ENCODE peak calls at places on chromosomes 12 and 14, in ten cellular contexts. W, N, R, E, Z, U, F, L, Q and K are unnamed samples.

GRCh38 chr12:81683881-81684280 is 75.3 kb downstream of the PPFIA2 start:
- DNase-seq in W (no peak), E (no peak), Q (no peak), N (no peak), Z (no peak), R (no peak), U (no peak), F (no peak), L (no peak), K (no peak)

GRCh38 chr14:103404920-103405319 is 19.7 kb downstream of the MARK3 start:
- DNase-seq in Q (no peak), F (peak), U (peak), R (no peak), L (no peak), N (no peak), W (peak), E (no peak), Z (no peak), K (peak)

GRCh38 chr12:66035289-66035961 is 95.1 kb downstream of the LLPH start:
- DNase-seq in U (peak), Q (no peak), F (no peak), W (no peak), E (no peak), L (peak), N (no peak), R (peak), Z (peak), K (no peak)

GRCh38 chr12:93518725-93519124 is 51.4 kb downstream of the MRPL42 start:
- DNase-seq in Q (no peak), R (no peak), E (no peak), Z (no peak), N (no peak), W (no peak), U (peak), L (no peak), F (peak), K (no peak)

GRCh38 chr12:90170740-90171139 is 462.1 kb upstream of the ATP2B1 start:
- DNase-seq in U (no peak), W (no peak), F (no peak), R (no peak), Q (no peak), Z (no peak), L (no peak), E (no peak), N (no peak), K (no peak)

GRCh38 chr12:54765652-54766051 is 88.7 kb upstream of the MUCL1 start:
- DNase-seq in L (no peak), Z (no peak), E (no peak), U (no peak), R (no peak), F (no peak), Q (no peak), W (no peak), N (no peak), K (no peak)

GRCh38 chr12:25373396-25373795 is 122.7 kb upstream of the KRAS start:
- DNase-seq in U (no peak), N (no peak), Q (no peak), Z (no peak), W (no peak), F (no peak), E (no peak), R (no peak), L (no peak), K (no peak)

GRCh38 chr12:6765634-6766581 is at the start of gene PTMS:
- DNase-seq in F (peak), E (no peak), U (peak), Z (peak), R (peak), W (peak), N (peak), Q (peak), L (no peak), K (peak)

GRCh38 chr12:30046376-30046775 is 262.6 kb upstream of the TMTC1 start:
- DNase-seq in W (no peak), Q (no peak), N (no peak), L (no peak), F (no peak), U (no peak), E (no peak), Z (no peak), R (no peak), K (no peak)

GRCh38 chr12:68292157-68292940 is 38.9 kb upstream of the IL22 start:
- DNase-seq in E (no peak), U (no peak), L (no peak), F (no peak), R (no peak), Z (no peak), N (no peak), Q (no peak), W (no peak), K (no peak)

GRCh38 chr12:25533150-25533549 is 19.9 kb downstream of the LMNTD1 start:
- DNase-seq in Q (no peak), N (no peak), F (no peak), U (no peak), E (no peak), L (no peak), R (no peak), Z (no peak), W (no peak), K (no peak)

GRCh38 chr14:38553586-38553985 is 297.7 kb upstream of the CLEC14A start:
- DNase-seq in F (no peak), U (peak), W (no peak), L (no peak), Z (peak), R (no peak), N (no peak), E (no peak), Q (no peak), K (no peak)

GRCh38 chr12:54231236-54231635 is 42.5 kb upstream of the SMUG1 start:
- DNase-seq in Q (no peak), N (no peak), L (no peak), F (no peak), U (no peak), W (no peak), E (no peak), R (peak), Z (no peak), K (no peak)

GRCh38 chr12:106049105-106049504 is 89.6 kb downstream of the NUAK1 start:
- DNase-seq in N (no peak), E (no peak), Q (no peak), Z (peak), L (no peak), W (no peak), U (no peak), R (peak), F (no peak), K (no peak)

GRCh38 chr12:55847603-55848329 is 5.0 kb upstream of the MMP19 start:
- DNase-seq in L (peak), Z (peak), F (peak), Q (no peak), N (peak), U (peak), W (peak), E (no peak), R (no peak), K (peak)

GRCh38 chr12:58302487-58303011 is 361.2 kb downstream of the ATP23 start:
- DNase-seq in L (no peak), U (no peak), W (no peak), Q (peak), N (no peak), E (no peak), R (no peak), F (peak), Z (no peak), K (peak)

GRCh38 chr12:91687052-91688017 is 458.3 kb downstream of the BTG1 start:
- DNase-seq in L (peak), F (no peak), N (no peak), R (no peak), Z (peak), E (peak), Q (no peak), U (no peak), W (no peak), K (no peak)

GRCh38 chr12:51406859-51407258 is 15.7 kb upstream of the GALNT6 start:
- DNase-seq in N (no peak), L (no peak), Q (no peak), Z (no peak), U (no peak), W (no peak), E (no peak), R (no peak), F (no peak), K (no peak)

GRCh38 chr12:57233357-57234232 is 4.1 kb downstream of the SHMT2 start:
- DNase-seq in R (no peak), Z (no peak), L (no peak), F (no peak), Q (no peak), W (peak), N (no peak), U (peak), E (no peak), K (no peak)